ENCODE peak calls at places on chromosomes 11 and 22, in four cellular contexts. Q is HCT116, R is HepG2, I is K562. F is an unnamed sample.

GRCh38 chr11:61626580-61627380 is 45.9 kb upstream of the SYT7 start:
- DNase-seq in Q (no peak), R (peak; percentile 34), I (no peak), F (no peak)

GRCh38 chr11:17352925-17353227 is 1.3 kb downstream of the NCR3LG1 start:
- DNase-seq in R (peak; percentile 35), I (peak; percentile 62), Q (no peak), F (peak; percentile 28)

GRCh38 chr11:108538022-108538424 is 39.8 kb upstream of the POGLUT3 start:
- DNase-seq in Q (no peak), I (no peak), R (no peak), F (no peak)

GRCh38 chr11:120055646-120056045 is 82.3 kb downstream of the TRIM29 start:
- DNase-seq in R (no peak), Q (no peak), I (no peak), F (no peak)

GRCh38 chr11:115409691-115410220 is 94.5 kb downstream of the CADM1 start:
- DNase-seq in Q (no peak), R (peak; percentile 94), I (no peak), F (no peak)

GRCh38 chr11:114304065-114304464 is 7.9 kb downstream of the NNMT start:
- DNase-seq in I (no peak), Q (no peak), R (no peak), F (no peak)

GRCh38 chr11:132610216-132610615 is 922.1 kb downstream of the OPCML start:
- DNase-seq in I (no peak), R (no peak), Q (no peak), F (no peak)

GRCh38 chr11:134207538-134208239 is 16.1 kb downstream of the NCAPD3 start:
- DNase-seq in Q (no peak), I (no peak), R (peak; percentile 9), F (no peak)

GRCh38 chr11:61851900-61852295 is 23.8 kb downstream of the FADS2 start:
- DNase-seq in I (no peak), Q (no peak), R (no peak), F (no peak)

GRCh38 chr11:57244911-57245310 is 7.9 kb upstream of the APLNR start:
- DNase-seq in Q (no peak), R (no peak), I (no peak), F (no peak)

GRCh38 chr22:31162015-31162765 is 2.2 kb downstream of the RNF185 start:
- DNase-seq in I (no peak), Q (no peak), R (no peak), F (no peak)

GRCh38 chr11:94151903-94152677 is 23.4 kb downstream of the PANX1 start:
- DNase-seq in I (peak; percentile 79), R (peak; percentile 72), Q (peak; percentile 73), F (peak; percentile 76)

GRCh38 chr11:68127791-68128681 is 6.8 kb upstream of the CHKA start:
- DNase-seq in I (peak; percentile 86), R (peak; percentile 90), Q (peak; percentile 22), F (no peak)

GRCh38 chr11:6258141-6258540 is 1.5 kb upstream of the CCKBR start:
- DNase-seq in I (no peak), Q (no peak), R (no peak), F (no peak)

GRCh38 chr11:460331-461199 is 10.5 kb downstream of the PTDSS2 start:
- DNase-seq in R (no peak), Q (no peak), I (peak; percentile 92), F (no peak)

GRCh38 chr11:102882389-102883024 is 7.7 kb upstream of the MMP12 start:
- DNase-seq in I (no peak), Q (no peak), R (no peak), F (no peak)

GRCh38 chr11:119907934-119908760 is 179.1 kb upstream of the NECTIN1 start:
- DNase-seq in Q (no peak), I (no peak), R (no peak), F (no peak)

GRCh38 chr11:75260396-75260795 is 19.8 kb downstream of the TPBGL start:
- DNase-seq in I (no peak), Q (no peak), R (no peak), F (no peak)

GRCh38 chr11:69641681-69642548 is 959 bp downstream of the CCND1 start:
- DNase-seq in I (no peak), R (no peak), Q (no peak), F (no peak)

GRCh38 chr22:29633514-29634312 is 30.3 kb downstream of the NF2 start:
- DNase-seq in I (peak; percentile 12), Q (no peak), R (no peak), F (no peak)

GRCh38 chr22:49036513-49036912 is 791.2 kb downstream of the BRD1 start:
- DNase-seq in R (no peak), I (no peak), Q (no peak), F (no peak)

GRCh38 chr11:112903310-112903709 is 57.9 kb upstream of the NCAM1 start:
- DNase-seq in R (no peak), Q (no peak), I (no peak), F (no peak)

GRCh38 chr22:38347944-38348750 is 30.9 kb upstream of the CSNK1E start:
- DNase-seq in Q (no peak), R (no peak), I (no peak), F (no peak)

GRCh38 chr11:124179311-124179710 is 3.8 kb upstream of the OR10D3 start:
- DNase-seq in R (no peak), I (no peak), Q (no peak), F (no peak)

GRCh38 chr22:34722901-34723300 is 343.1 kb upstream of the ISX start:
- DNase-seq in R (no peak), I (no peak), Q (no peak), F (no peak)

GRCh38 chr11:36110698-36111410 is 167.0 kb downstream of the LDLRAD3 start:
- DNase-seq in R (no peak), I (no peak), Q (no peak), F (no peak)

DNA sequence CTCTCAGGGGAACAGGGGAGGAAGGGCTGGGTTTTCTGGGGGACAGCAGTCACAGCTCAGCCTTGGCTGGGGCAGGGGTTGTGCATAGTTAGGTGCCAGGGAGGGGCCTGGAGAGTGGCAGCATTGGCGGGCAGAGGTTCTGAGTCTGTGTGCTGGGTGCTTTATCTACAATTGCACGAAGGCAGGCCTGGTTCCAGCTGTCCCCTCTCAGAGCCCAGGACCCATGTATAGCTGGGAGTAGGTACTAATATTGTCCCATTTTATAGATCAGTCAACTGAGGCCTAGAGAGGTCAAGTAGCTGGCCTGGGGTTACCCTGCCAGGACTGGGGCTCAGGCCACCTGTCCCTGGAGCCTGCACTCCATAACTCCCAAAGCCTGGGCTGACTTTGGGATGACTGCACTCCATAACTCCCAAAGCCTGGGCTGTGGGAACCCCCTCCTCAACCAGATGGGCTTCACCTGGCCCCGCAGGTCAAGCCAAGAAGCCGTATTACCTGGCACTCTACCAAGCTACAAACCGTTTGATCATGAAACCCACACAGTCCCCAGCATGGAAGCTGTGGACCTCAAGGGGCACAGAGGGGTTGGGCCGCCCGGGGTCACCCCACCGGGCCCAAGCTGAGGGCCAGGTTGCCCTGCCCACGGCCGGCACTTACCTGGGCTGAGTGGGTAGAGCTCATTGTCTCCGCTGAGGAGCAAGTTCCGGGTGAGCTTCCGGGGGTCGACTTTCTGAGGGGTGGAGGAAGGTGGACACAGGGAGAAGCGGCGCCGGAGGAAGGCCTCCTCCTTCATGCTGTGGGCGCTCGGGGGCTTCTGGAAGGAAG is 36.5 kb downstream of the OSBPL5 start:
- DNase-seq in I (no peak), Q (no peak), R (no peak), F (no peak)
- TF ChIP-seq SIN3A in I (no peak), Q (no peak), R (no peak), F (no peak)

GRCh38 chr11:121112498-121113455 is 11.7 kb downstream of the TECTA start:
- DNase-seq in Q (peak; percentile 35), R (peak; percentile 52), I (peak; percentile 54), F (no peak)

GRCh38 chr11:121106812-121107211 is 5.8 kb downstream of the TECTA start:
- DNase-seq in R (no peak), I (no peak), Q (no peak), F (no peak)

GRCh38 chr11:121111053-121111724 is 10.1 kb downstream of the TECTA start:
- DNase-seq in R (no peak), Q (no peak), I (no peak), F (no peak)

GRCh38 chr11:121108413-121108812 is 7.4 kb downstream of the TECTA start:
- DNase-seq in I (no peak), R (no peak), Q (no peak), F (no peak)

DNA sequence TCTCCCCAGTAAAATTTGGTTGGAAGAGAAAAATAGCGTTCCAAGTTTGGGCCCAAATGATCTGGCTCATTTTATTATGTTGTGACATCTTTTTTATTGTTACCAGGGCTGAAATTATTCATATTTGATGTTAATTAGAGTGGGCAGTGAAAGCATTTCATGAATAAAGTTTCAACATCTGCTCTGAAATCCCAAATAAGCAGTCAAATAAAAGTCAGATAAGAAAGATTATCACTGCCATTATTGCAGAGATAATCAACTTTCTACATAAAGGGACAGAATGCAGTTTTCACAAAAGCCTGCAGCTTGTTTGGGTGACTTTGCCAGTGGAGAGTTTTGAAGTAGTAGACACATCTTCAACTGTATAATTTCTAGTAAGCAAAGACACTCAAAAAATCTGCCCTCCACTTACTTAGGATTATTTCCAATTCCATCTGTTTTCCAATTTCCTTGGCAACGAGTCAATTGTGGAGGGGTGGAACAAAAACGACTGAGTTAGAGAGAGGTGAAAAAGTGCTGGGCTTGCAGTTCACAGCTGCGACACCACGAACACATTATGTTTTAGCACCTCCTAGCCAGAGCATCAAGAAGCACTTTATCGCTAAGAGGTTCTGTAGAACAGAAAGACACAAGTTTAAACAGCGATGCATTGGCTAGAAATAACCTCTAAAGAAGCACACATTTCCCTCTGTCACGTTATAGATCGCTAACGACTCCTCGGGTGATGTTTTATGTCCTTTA is 9.0 kb downstream of the TECTA start:
- DNase-seq in I (no peak), Q (no peak), R (no peak), F (no peak)
- TF ChIP-seq TCF7L2 in I (no peak), Q (no peak), R (no peak), F (no peak)

GRCh38 chr11:28107331-28107725 is 628 bp downstream of the KIF18A start:
- DNase-seq in I (peak; percentile 20), R (peak; percentile 12), Q (no peak), F (peak; percentile 39)

GRCh38 chr11:28105869-28106268 is 2.1 kb downstream of the KIF18A start:
- DNase-seq in R (no peak), I (no peak), Q (no peak), F (peak; percentile 33)

GRCh38 chr11:28106351-28107043 is 1.5 kb downstream of the KIF18A start:
- DNase-seq in Q (no peak), R (no peak), I (no peak), F (no peak)

GRCh38 chr11:28108909-28109308 is 721 bp downstream of the METTL15 start:
- DNase-seq in I (no peak), R (no peak), Q (no peak), F (no peak)

GRCh38 chr11:28107726-28108618 is at the start of the genes KIF18A and METTL15:
- DNase-seq in Q (peak; percentile 97), I (peak; percentile 90), R (peak; percentile 96), F (peak; percentile 91)
- TF ChIP-seq REST in Q (no peak), I (no peak), R (peak; percentile 19), F (no peak)

DNA sequence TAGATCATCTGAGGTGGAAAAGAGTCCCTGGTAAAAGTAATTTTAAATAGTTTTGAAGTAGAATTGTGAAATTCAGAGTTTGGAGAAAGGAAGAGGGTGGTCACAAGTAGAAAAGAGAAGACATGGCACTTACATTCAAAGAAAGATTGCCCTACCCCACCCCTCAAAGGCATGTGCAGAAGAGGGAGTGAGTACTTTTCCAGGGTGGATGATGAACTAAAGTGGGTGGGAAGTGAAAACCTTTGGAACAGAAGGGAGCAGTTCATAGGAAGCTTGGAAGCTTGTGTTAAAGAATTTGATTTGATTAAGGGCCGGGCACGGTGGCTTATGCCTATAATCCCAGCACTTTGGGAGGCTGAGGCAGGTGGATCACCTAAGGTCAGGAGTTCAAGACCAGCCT is 23.6 kb downstream of the SREBF2 start:
- DNase-seq in I (no peak), R (no peak), Q (no peak), F (no peak)
- TF ChIP-seq SIN3A in I (no peak), R (no peak), Q (no peak), F (no peak)